ENCODE peak calls at places on chromosomes 3 and 15, in five cellular contexts. M is brain microvascular endothelial cell, O is epithelial cell of esophagus, E is HFFc6, B is lower lobe of right lung. V is an unnamed sample.

GRCh38 chr15:73052679-73053397 is 575 bp downstream of the NEO1 start:
- DNase-seq in M (no peak), E (no peak), O (peak; percentile 27), B (peak; percentile 49), V (no peak)

GRCh38 chr3:148839805-148840204 is 12.2 kb downstream of the CPB1 start:
- DNase-seq in B (no peak), E (no peak), M (no peak), O (no peak), V (no peak)

GRCh38 chr15:90035095-90035834 is 34.1 kb downstream of the ZNF710 start:
- DNase-seq in M (peak; percentile 64), O (peak; percentile 79), B (peak; percentile 87), E (no peak), V (peak; percentile 56)

GRCh38 chr3:53588122-53588521 is 93.7 kb downstream of the CACNA1D start:
- DNase-seq in B (no peak), E (no peak), M (no peak), O (peak; percentile 81), V (no peak)

GRCh38 chr15:25469377-25469776 is 30.6 kb upstream of the UBE3A start:
- DNase-seq in E (peak; percentile 3), O (peak; percentile 60), M (no peak), B (no peak), V (no peak)

GRCh38 chr3:185764168-185764988 is 60.5 kb downstream of the IGF2BP2 start:
- DNase-seq in B (no peak), O (peak; percentile 62), M (peak; percentile 47), E (no peak), V (no peak)

GRCh38 chr3:9142346-9142745 is 107.1 kb downstream of the SRGAP3 start:
- DNase-seq in O (peak; percentile 24), M (no peak), B (no peak), E (no peak), V (no peak)

GRCh38 chr3:112197131-112197530 is 64.1 kb upstream of the GCSAM start:
- DNase-seq in O (no peak), E (no peak), M (no peak), B (no peak), V (no peak)

GRCh38 chr3:186165331-186165730 is 56.4 kb upstream of the ETV5 start:
- DNase-seq in O (no peak), M (no peak), B (no peak), E (no peak), V (no peak)

GRCh38 chr3:132783152-132783551 is 60.9 kb upstream of the NPHP3 start:
- DNase-seq in B (no peak), M (no peak), O (no peak), E (no peak), V (no peak)

GRCh38 chr3:106792716-106793115 is 584.5 kb upstream of the CCDC54 start:
- DNase-seq in M (no peak), O (peak; percentile 8), E (peak; percentile 33), B (no peak), V (no peak)

GRCh38 chr3:141279074-141279945 is 47.7 kb downstream of the PXYLP1 start:
- DNase-seq in M (no peak), B (no peak), E (no peak), O (peak; percentile 50), V (no peak)

GRCh38 chr15:73717802-73718201 is 33.6 kb downstream of the CD276 start:
- DNase-seq in O (no peak), M (no peak), B (no peak), E (no peak), V (no peak)

GRCh38 chr3:150603888-150604319 is 783 bp downstream of the SELENOT start:
- DNase-seq in B (no peak), M (no peak), E (no peak), O (no peak), V (no peak)

GRCh38 chr15:33068007-33068441 is 126.5 kb downstream of the FMN1 start:
- DNase-seq in E (peak; percentile 68), O (peak; percentile 57), M (peak; percentile 28), B (peak; percentile 89), V (no peak)

GRCh38 chr15:27086146-27086545 is 115.2 kb downstream of the GABRG3 start:
- DNase-seq in E (no peak), M (no peak), B (no peak), O (no peak), V (no peak)

GRCh38 chr3:13022348-13023250 is 50.6 kb downstream of the IQSEC1 start:
- DNase-seq in B (peak; percentile 50), M (peak; percentile 80), E (peak; percentile 55), O (no peak), V (peak; percentile 93)

GRCh38 chr3:155889952-155890351 is 19.5 kb downstream of the GMPS start:
- DNase-seq in M (no peak), E (no peak), O (no peak), B (no peak), V (no peak)

GRCh38 chr15:52005748-52006701 is 13.0 kb upstream of the MAPK6 start:
- DNase-seq in B (no peak), M (peak; percentile 79), E (peak; percentile 53), O (peak; percentile 82), V (no peak)

GRCh38 chr3:40585381-40586016 is 60.7 kb downstream of the ZNF621 start:
- DNase-seq in E (no peak), M (no peak), O (no peak), B (no peak), V (no peak)

GRCh38 chr3:112394008-112394616 is 61.2 kb downstream of the CD200 start:
- DNase-seq in O (no peak), B (no peak), E (no peak), M (no peak), V (no peak)

GRCh38 chr3:106811376-106811775 is 565.9 kb upstream of the CCDC54 start:
- DNase-seq in E (peak; percentile 53), M (peak; percentile 27), B (no peak), O (peak; percentile 73), V (no peak)

GRCh38 chr15:58770857-58771620 is at the start of gene MINDY2:
- DNase-seq in O (peak; percentile 99), M (peak; percentile 98), B (peak; percentile 100), E (peak; percentile 98), V (peak; percentile 99)
- TF ChIP-seq CTCF in O (peak; percentile 35), M (peak; percentile 50), B (peak; percentile 47), E (peak; percentile 61), V (peak; percentile 74)

GRCh38 chr3:162041622-162042021 is 545.0 kb downstream of the OTOL1 start:
- DNase-seq in M (no peak), O (no peak), E (no peak), B (no peak), V (no peak)
- TF ChIP-seq CTCF in M (no peak), O (no peak), E (no peak), B (no peak), V (no peak)

GRCh38 chr3:99626415-99626788 is 12.0 kb upstream of the COL8A1 start:
- DNase-seq in O (no peak), B (no peak), E (no peak), M (no peak), V (no peak)

GRCh38 chr3:99624536-99625236 is 13.7 kb upstream of the COL8A1 start:
- DNase-seq in O (no peak), M (no peak), B (no peak), E (no peak), V (no peak)

GRCh38 chr3:99625237-99625622 is 13.2 kb upstream of the COL8A1 start:
- DNase-seq in E (peak; percentile 18), B (no peak), O (no peak), M (no peak), V (no peak)

GRCh38 chr3:99625643-99626414 is 12.6 kb upstream of the COL8A1 start:
- DNase-seq in M (no peak), E (no peak), B (no peak), O (no peak), V (no peak)

GRCh38 chr3:99627062-99627826 is 11.2 kb upstream of the COL8A1 start:
- DNase-seq in M (peak; percentile 51), O (no peak), B (no peak), E (peak; percentile 27), V (no peak)
- TF ChIP-seq CTCF in M (peak; percentile 61), O (no peak), B (no peak), E (peak; percentile 56), V (peak; percentile 47)

DNA sequence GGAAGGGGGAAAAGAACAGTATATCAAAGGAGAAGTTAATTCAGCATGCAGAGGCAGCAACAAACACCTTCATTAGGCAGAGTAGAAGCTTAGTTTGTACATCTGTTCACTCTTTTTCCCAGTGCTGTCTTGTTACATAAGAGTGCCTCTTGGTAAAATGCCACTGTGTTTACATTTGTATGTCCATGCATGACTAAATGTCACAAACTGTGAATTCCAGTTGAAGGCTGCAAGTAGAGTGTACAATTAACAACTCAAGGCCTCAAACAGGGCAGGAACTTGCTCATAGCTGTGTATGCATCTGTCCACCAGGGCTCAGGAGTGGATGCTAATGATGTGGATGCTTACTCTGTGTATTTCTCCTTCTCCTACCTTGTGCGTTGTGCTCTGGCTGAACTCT is 214.2 kb upstream of the TPM1 start:
- DNase-seq in O (no peak), M (no peak), E (no peak), B (no peak), V (no peak)
- TF ChIP-seq CTCF in O (peak; percentile 34), M (peak; percentile 25), E (peak; percentile 30), B (no peak), V (peak; percentile 21)

V was measured in chondrocyte.